ENCODE peak calls at places on chromosomes 2 and 18, in five cellular contexts. N, Z, R, U and T are unnamed samples.

GRCh38 chr18:12930908-12931307 is 16.9 kb upstream of the SEH1L start:
- DNase-seq in N (no peak), Z (no peak), R (no peak), U (no peak), T (no peak)

GRCh38 chr2:62587616-62588015 is 81.6 kb upstream of the TMEM17 start:
- DNase-seq in R (no peak), Z (no peak), U (no peak), N (no peak), T (no peak)

GRCh38 chr2:52456759-52457377 is 1310.7 kb upstream of the CHAC2 start:
- DNase-seq in N (no peak), R (no peak), U (no peak), Z (no peak), T (no peak)

GRCh38 chr2:208686665-208687064 is 280.1 kb downstream of the PTH2R start:
- DNase-seq in Z (no peak), R (no peak), U (peak), N (no peak), T (no peak)

GRCh38 chr2:7878786-7879515 is 802.9 kb upstream of the ID2 start:
- DNase-seq in N (peak), Z (no peak), U (no peak), R (no peak), T (no peak)

GRCh38 chr2:180979086-180979934 is 1.1 kb upstream of the UBE2E3 start:
- DNase-seq in R (no peak), U (no peak), Z (peak), N (peak), T (no peak)

GRCh38 chr2:218830526-218831306 is 887 bp downstream of the PRKAG3 start:
- DNase-seq in U (no peak), N (no peak), R (no peak), Z (no peak), T (no peak)

GRCh38 chr2:111186123-111186715 is 65.5 kb downstream of the BCL2L11 start:
- DNase-seq in N (no peak), U (no peak), Z (no peak), R (no peak), T (no peak)

GRCh38 chr18:36893227-36893626 is 64.3 kb downstream of the KIAA1328 start:
- DNase-seq in U (no peak), R (no peak), Z (no peak), N (no peak), T (no peak)

GRCh38 chr2:202375611-202376408 is at the start of gene BMPR2:
- DNase-seq in Z (peak), R (peak), N (peak), U (peak), T (peak)

GRCh38 chr2:12931211-12931844 is 214.6 kb downstream of the TRIB2 start:
- DNase-seq in R (peak), U (peak), N (peak), Z (no peak), T (peak)

GRCh38 chr2:65292461-65293127 is 65.0 kb downstream of the ACTR2 start:
- DNase-seq in N (no peak), R (no peak), Z (no peak), U (no peak), T (peak)

GRCh38 chr2:240399419-240400318 is 35.8 kb upstream of the GPC1 start:
- DNase-seq in U (no peak), Z (peak), N (no peak), R (no peak), T (no peak)

GRCh38 chr2:235005603-235006259 is 53.9 kb downstream of the SH3BP4 start:
- DNase-seq in U (no peak), N (no peak), R (no peak), Z (peak), T (peak)

GRCh38 chr2:236607471-236608307 is 38.1 kb downstream of the ACKR3 start:
- DNase-seq in R (peak), Z (no peak), N (peak), U (no peak), T (no peak)

GRCh38 chr2:170885130-170885791 is 43.8 kb upstream of the GORASP2 start:
- DNase-seq in Z (no peak), N (no peak), R (no peak), U (no peak), T (no peak)
- TF ChIP-seq CTCF in Z (no peak), N (no peak), R (no peak), U (no peak), T (no peak)

GRCh38 chr2:117956036-117956791 is 57.7 kb downstream of the CCDC93 start:
- DNase-seq in N (peak), Z (no peak), R (no peak), U (no peak), T (no peak)
- TF ChIP-seq CTCF in N (peak), Z (no peak), R (peak), U (no peak), T (no peak)

GRCh38 chr2:212773808-212774339 is 235.3 kb upstream of the ERBB4 start:
- DNase-seq in N (no peak), R (no peak), Z (no peak), U (no peak), T (no peak)

GRCh38 chr2:212777020-212777491 is 238.5 kb upstream of the ERBB4 start:
- DNase-seq in Z (no peak), N (peak), U (peak), R (peak), T (no peak)
- TF ChIP-seq CTCF in Z (peak), N (peak), U (peak), R (peak), T (peak)

GRCh38 chr2:105357122-105357521 is 19.8 kb downstream of the C2orf49 start:
- DNase-seq in N (no peak), Z (no peak), U (no peak), R (no peak), T (no peak)
- TF ChIP-seq CTCF in N (no peak), Z (no peak), U (no peak), R (no peak), T (no peak)

DNA sequence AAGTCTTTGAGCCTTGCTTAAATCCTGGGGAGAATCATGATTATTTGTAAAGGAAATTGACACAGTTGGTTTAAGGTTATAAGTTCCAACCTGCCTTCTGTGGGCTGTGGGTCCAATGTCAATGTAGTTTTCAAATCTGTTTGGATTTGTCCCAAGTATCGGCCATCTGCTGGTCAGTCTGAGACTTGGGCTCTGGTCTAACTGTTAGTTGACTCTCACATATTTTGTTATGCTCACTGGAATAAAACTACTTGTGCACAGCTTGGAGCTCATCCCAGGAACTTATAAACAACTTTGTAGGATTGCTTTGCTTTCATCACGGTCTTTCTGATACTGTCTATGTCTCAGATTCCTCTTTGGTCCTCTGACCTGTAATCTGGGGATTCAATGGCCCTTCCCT is 1026.2 kb upstream of the ZEB2 start:
- DNase-seq in N (peak), Z (no peak), R (no peak), U (no peak), T (no peak)
- TF ChIP-seq CTCF in N (peak), Z (no peak), R (no peak), U (no peak), T (no peak)

DNA sequence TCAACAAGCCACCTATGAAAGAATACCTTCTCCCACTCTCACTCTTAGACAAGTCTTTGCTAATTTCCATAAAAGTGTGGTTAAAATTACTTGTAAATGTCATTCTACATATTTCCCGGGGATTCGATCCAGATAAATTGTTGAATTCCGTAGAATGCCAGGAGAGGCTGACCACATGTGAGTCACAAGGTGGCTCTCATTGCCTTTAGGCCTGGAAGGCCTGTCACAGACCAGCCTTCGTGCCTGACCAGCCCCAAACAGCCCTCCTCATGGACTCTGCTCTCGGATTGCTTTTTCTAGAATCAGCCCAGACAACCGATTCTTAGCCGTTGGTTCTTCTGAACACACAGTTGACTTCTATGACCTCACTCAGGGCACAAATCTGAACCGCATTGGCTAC is 86.0 kb downstream of the RTN4 start:
- DNase-seq in Z (no peak), U (no peak), R (no peak), N (peak), T (no peak)
- TF ChIP-seq CTCF in Z (no peak), U (no peak), R (no peak), N (no peak), T (no peak)

GRCh38 chr2:150626934-150627336 is 139.5 kb upstream of the RND3 start:
- DNase-seq in R (no peak), U (no peak), Z (no peak), N (no peak), T (no peak)
- TF ChIP-seq CTCF in R (no peak), U (no peak), Z (no peak), N (no peak), T (no peak)